ENCODE peak calls at places on chromosomes 6 and 20, in nine cellular contexts. P is WTC11; H is amniotic stem cell; E is mesothelial cell of epicardium; F is T-helper 1 cell; T is skeletal muscle cell; S is SHP77; L is CD8-positive, alpha-beta memory T cell; X is HS-27A. A is an unnamed sample.

GRCh38 chr20:12575352-12576095 is 433.2 kb upstream of the SPTLC3 start:
- DNase-seq in P (no peak), H (no peak), E (no peak), F (no peak), T (no peak), S (no peak), L (no peak), X (no peak), A (no peak)

GRCh38 chr6:24412294-24412693 is 9.6 kb downstream of the MRS2 start:
- DNase-seq in P (no peak), H (no peak), E (no peak), F (no peak), T (no peak), S (no peak), L (no peak), X (no peak), A (no peak)

GRCh38 chr20:53161473-53161872 is 189.3 kb downstream of the TSHZ2 start:
- DNase-seq in P (no peak), H (no peak), E (no peak), F (no peak), T (no peak), S (no peak), L (no peak), X (no peak), A (no peak)

GRCh38 chr20:57613481-57613921 is 6.7 kb downstream of the ZBP1 start:
- DNase-seq in P (no peak), H (no peak), E (no peak), F (no peak), T (no peak), S (no peak), L (no peak), X (no peak), A (no peak)

GRCh38 chr20:2805682-2806350 is 5.4 kb upstream of the CPXM1 start:
- DNase-seq in P (no peak), H (no peak), E (no peak), F (no peak), T (no peak), S (no peak), L (no peak), X (no peak), A (peak)

GRCh38 chr20:23367770-23368169 is 5.8 kb downstream of the GZF1 start:
- DNase-seq in P (no peak), H (no peak), E (no peak), F (no peak), T (no peak), S (no peak), L (no peak), X (no peak), A (no peak)

GRCh38 chr6:53310751-53311585 is 37.8 kb downstream of the ELOVL5 start:
- DNase-seq in P (no peak), H (no peak), E (no peak), F (no peak), T (no peak), S (no peak), L (no peak), X (no peak), A (no peak)

GRCh38 chr6:90403489-90404381 is 107.1 kb upstream of the BACH2 start:
- DNase-seq in P (no peak), H (no peak), E (peak), F (no peak), T (peak), S (no peak), L (no peak), X (no peak), A (no peak)

GRCh38 chr6:138559153-138559552 is 59.9 kb upstream of the NHSL1 start:
- DNase-seq in P (no peak), H (no peak), E (no peak), F (no peak), T (no peak), S (no peak), L (no peak), X (no peak), A (no peak)

GRCh38 chr6:10633216-10633615 is 61.2 kb downstream of the C6orf52 start:
- DNase-seq in P (no peak), H (no peak), E (no peak), F (no peak), T (peak), S (no peak), L (no peak), X (no peak), A (peak)

GRCh38 chr6:64712606-64713005 is 994.4 kb downstream of the EYS start:
- DNase-seq in P (no peak), H (no peak), E (no peak), F (no peak), T (no peak), S (no peak), L (no peak), X (no peak), A (no peak)

GRCh38 chr6:69867075-69867911 is 937 bp downstream of the COL19A1 start:
- DNase-seq in P (peak), H (no peak), E (peak), F (peak), T (no peak), S (no peak), L (peak), X (no peak), A (peak)

GRCh38 chr6:34239240-34239825 is 2.7 kb downstream of the HMGA1 start:
- DNase-seq in P (no peak), H (no peak), E (no peak), F (no peak), T (no peak), S (no peak), L (no peak), X (no peak), A (no peak)

GRCh38 chr20:61500791-61501321 is 248.8 kb downstream of the CDH4 start:
- DNase-seq in P (no peak), H (no peak), E (peak), F (no peak), T (no peak), S (no peak), L (no peak), X (no peak), A (no peak)

GRCh38 chr6:2783188-2783957 is 18.2 kb downstream of the WRNIP1 start:
- DNase-seq in P (peak), H (no peak), E (no peak), F (no peak), T (no peak), S (peak), L (no peak), X (no peak), A (no peak)

GRCh38 chr20:46741924-46742692 is 32.7 kb downstream of the SLC2A10 start:
- DNase-seq in P (no peak), H (no peak), E (no peak), F (no peak), T (no peak), S (no peak), L (no peak), X (no peak), A (no peak)

GRCh38 chr20:59794555-59794954 is 138.9 kb downstream of the SYCP2 start:
- DNase-seq in P (no peak), H (no peak), E (no peak), F (no peak), T (no peak), S (no peak), L (no peak), X (no peak), A (no peak)

GRCh38 chr20:8305449-8305978 is 173.4 kb downstream of the PLCB1 start:
- DNase-seq in P (peak), H (no peak), E (peak), F (peak), T (no peak), S (peak), L (peak), X (peak), A (peak)

GRCh38 chr6:39881851-39882566 is 52.3 kb downstream of the MOCS1 start:
- DNase-seq in P (no peak), H (peak), E (no peak), F (no peak), T (peak), S (no peak), L (no peak), X (peak), A (no peak)

GRCh38 chr20:6075428-6076219 is 21.8 kb upstream of the LRRN4 start:
- DNase-seq in P (no peak), H (no peak), E (no peak), F (no peak), T (no peak), S (no peak), L (no peak), X (no peak), A (no peak)

GRCh38 chr6:157514659-157515496 is 133.9 kb downstream of the ZDHHC14 start:
- DNase-seq in P (no peak), H (peak), E (no peak), F (no peak), T (no peak), S (no peak), L (no peak), X (peak), A (no peak)

GRCh38 chr6:17012421-17013225 is 89.2 kb upstream of the STMND1 start:
- DNase-seq in P (peak), H (peak), E (no peak), F (no peak), T (peak), S (no peak), L (no peak), X (no peak), A (no peak)

GRCh38 chr6:129113637-129114036 is 230.7 kb downstream of the LAMA2 start:
- DNase-seq in P (no peak), H (no peak), E (no peak), F (no peak), T (no peak), S (no peak), L (no peak), X (no peak), A (no peak)

GRCh38 chr6:169529931-169530761 is 171.7 kb downstream of the WDR27 start:
- DNase-seq in P (no peak), H (no peak), E (no peak), F (no peak), T (no peak), S (no peak), L (no peak), X (peak), A (no peak)

GRCh38 chr6:25041676-25042598 is 106.2 kb upstream of the RIPOR2 start:
- DNase-seq in P (no peak), H (no peak), E (no peak), F (peak), T (no peak), S (no peak), L (peak), X (no peak), A (no peak)

GRCh38 chr6:134979142-134979541 is 29.2 kb upstream of the ALDH8A1 start:
- DNase-seq in P (no peak), H (no peak), E (no peak), F (no peak), T (no peak), S (no peak), L (no peak), X (no peak), A (peak)

GRCh38 chr6:168302534-168302933 is 17.0 kb downstream of the DACT2 start:
- DNase-seq in P (no peak), H (no peak), E (peak), F (no peak), T (no peak), S (no peak), L (no peak), X (no peak), A (no peak)

GRCh38 chr6:125124250-125124777 is 29.3 kb upstream of the TPD52L1 start:
- DNase-seq in P (no peak), H (no peak), E (no peak), F (no peak), T (no peak), S (no peak), L (no peak), X (no peak), A (no peak)

GRCh38 chr20:40743172-40743775 is 54.2 kb upstream of the MAFB start:
- DNase-seq in P (no peak), H (no peak), E (no peak), F (no peak), T (no peak), S (no peak), L (no peak), X (no peak), A (no peak)

GRCh38 chr6:2911171-2911570 is 8.1 kb upstream of the SERPINB9 start:
- DNase-seq in P (no peak), H (no peak), E (no peak), F (no peak), T (no peak), S (no peak), L (no peak), X (no peak), A (no peak)

GRCh38 chr20:10893331-10893730 is 219.5 kb upstream of the JAG1 start:
- DNase-seq in P (no peak), H (no peak), E (no peak), F (no peak), T (no peak), S (no peak), L (no peak), X (no peak), A (no peak)

GRCh38 chr6:155327326-155328073 is 13.2 kb upstream of the TFB1M start:
- DNase-seq in P (peak), H (peak), E (peak), F (peak), T (peak), S (peak), L (peak), X (peak), A (peak)

GRCh38 chr6:89987830-89988229 is 93.6 kb downstream of the GJA10 start:
- DNase-seq in P (no peak), H (no peak), E (no peak), F (no peak), T (no peak), S (no peak), L (no peak), X (no peak), A (no peak)

GRCh38 chr6:30740993-30741784 is 1.3 kb downstream of the FLOT1 start:
- DNase-seq in P (no peak), H (no peak), E (no peak), F (no peak), T (no peak), S (no peak), L (no peak), X (no peak), A (no peak)

A was measured in GM13976.